ENCODE peak calls at places on chromosomes 3 and 15, in five cellular contexts. One of them, this sample, is unnamed.

GRCh38 chr15:39142500-39142899 is 438.4 kb upstream of the THBS1 start:
- DNase-seq in lower leg skin: no peak
- DNase-seq in neural crest cell: no peak
- DNase-seq in dorsolateral prefrontal cortex: no peak
- DNase-seq in activated B cell treated with CpG ODN at 0.5 μM for 24 hours: no peak
- DNase-seq in this sample: no peak

GRCh38 chr3:64686446-64686908 is 1.3 kb downstream of the ADAMTS9 start:
- DNase-seq in neural crest cell: no peak
- DNase-seq in lower leg skin: no peak
- DNase-seq in dorsolateral prefrontal cortex: no peak
- DNase-seq in activated B cell treated with CpG ODN at 0.5 μM for 24 hours: no peak
- DNase-seq in this sample: no peak

GRCh38 chr3:184874709-184875644 is 63.0 kb downstream of the VPS8 start:
- DNase-seq in lower leg skin: no peak
- DNase-seq in activated B cell treated with CpG ODN at 0.5 μM for 24 hours: no peak
- DNase-seq in neural crest cell: peak; percentile 30
- DNase-seq in dorsolateral prefrontal cortex: no peak
- DNase-seq in this sample: no peak

GRCh38 chr3:24496529-24497482 is 2.2 kb upstream of the THRB start:
- DNase-seq in dorsolateral prefrontal cortex: peak; percentile 60
- DNase-seq in activated B cell treated with CpG ODN at 0.5 μM for 24 hours: peak; percentile 20
- DNase-seq in neural crest cell: peak; percentile 47
- DNase-seq in lower leg skin: peak; percentile 92
- DNase-seq in this sample: peak; percentile 77

GRCh38 chr3:42376397-42376798 is 34.0 kb downstream of the LYZL4 start:
- DNase-seq in neural crest cell: no peak
- DNase-seq in activated B cell treated with CpG ODN at 0.5 μM for 24 hours: no peak
- DNase-seq in dorsolateral prefrontal cortex: peak; percentile 45
- DNase-seq in lower leg skin: no peak
- DNase-seq in this sample: no peak

GRCh38 chr3:43997788-43998373 is 243.8 kb upstream of the TOPAZ1 start:
- DNase-seq in neural crest cell: peak; percentile 21
- DNase-seq in lower leg skin: peak; percentile 81
- DNase-seq in dorsolateral prefrontal cortex: no peak
- DNase-seq in activated B cell treated with CpG ODN at 0.5 μM for 24 hours: no peak
- DNase-seq in this sample: no peak

GRCh38 chr3:36166477-36166876 is 213.8 kb upstream of the STAC start:
- DNase-seq in dorsolateral prefrontal cortex: no peak
- DNase-seq in neural crest cell: no peak
- DNase-seq in activated B cell treated with CpG ODN at 0.5 μM for 24 hours: no peak
- DNase-seq in lower leg skin: no peak
- DNase-seq in this sample: no peak

GRCh38 chr3:29335438-29335837 is 54.6 kb downstream of the RBMS3 start:
- DNase-seq in activated B cell treated with CpG ODN at 0.5 μM for 24 hours: no peak
- DNase-seq in neural crest cell: peak; percentile 17
- DNase-seq in lower leg skin: peak; percentile 91
- DNase-seq in dorsolateral prefrontal cortex: no peak
- DNase-seq in this sample: peak; percentile 64

GRCh38 chr3:184154909-184155643 is at the start of gene DVL3:
- DNase-seq in activated B cell treated with CpG ODN at 0.5 μM for 24 hours: peak; percentile 70
- DNase-seq in neural crest cell: peak; percentile 41
- DNase-seq in dorsolateral prefrontal cortex: peak; percentile 82
- DNase-seq in lower leg skin: peak; percentile 90
- DNase-seq in this sample: no peak

DNA sequence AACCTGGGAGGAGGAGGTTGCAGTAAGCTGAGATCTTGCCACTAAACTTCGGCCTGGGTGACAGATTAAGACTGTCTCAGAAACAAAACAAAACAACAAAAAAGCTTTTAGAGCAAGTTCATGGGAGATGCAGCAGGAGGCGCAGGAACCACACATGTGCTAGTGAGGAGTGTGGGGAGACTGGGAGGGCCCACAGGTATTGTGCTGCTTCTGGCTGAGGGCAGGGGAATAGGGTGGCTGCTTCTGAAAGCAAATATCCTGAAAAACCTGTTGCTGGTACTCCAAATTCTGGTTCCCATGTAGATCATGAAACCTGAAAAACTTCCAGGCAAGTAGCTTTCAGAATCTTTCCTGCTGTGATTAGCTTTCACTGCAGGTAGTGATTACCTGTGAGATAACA is 22.1 kb downstream of the TYRO3 start:
- DNase-seq in dorsolateral prefrontal cortex: no peak
- DNase-seq in lower leg skin: no peak
- DNase-seq in neural crest cell: no peak
- DNase-seq in activated B cell treated with CpG ODN at 0.5 μM for 24 hours: no peak
- DNase-seq in this sample: no peak
- TF ChIP-seq CTCF in dorsolateral prefrontal cortex: no peak
- TF ChIP-seq CTCF in lower leg skin: no peak
- TF ChIP-seq CTCF in neural crest cell: no peak
- TF ChIP-seq CTCF in activated B cell treated with CpG ODN at 0.5 μM for 24 hours: no peak
- TF ChIP-seq CTCF in this sample: peak; percentile 44

DNA sequence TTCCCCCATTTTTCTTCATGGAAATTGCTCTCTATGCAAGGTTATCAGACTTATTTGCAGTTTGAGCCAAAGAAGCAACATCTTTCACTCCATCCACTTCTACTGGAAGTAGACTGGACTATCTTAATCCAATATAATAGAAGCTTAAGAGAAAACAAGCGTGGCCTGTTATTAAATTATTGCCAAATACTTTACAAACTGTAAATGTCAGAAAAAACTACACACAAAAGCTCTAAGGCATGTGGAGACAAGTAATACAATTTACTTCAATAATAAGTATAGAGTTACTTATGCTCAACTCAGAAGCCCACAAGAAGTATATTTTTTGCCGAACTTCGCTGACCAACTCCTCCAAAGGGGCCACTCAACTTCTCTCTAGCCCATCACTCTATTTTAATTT is 120.3 kb downstream of the BDH1 start:
- DNase-seq in lower leg skin: no peak
- DNase-seq in neural crest cell: no peak
- DNase-seq in dorsolateral prefrontal cortex: no peak
- DNase-seq in activated B cell treated with CpG ODN at 0.5 μM for 24 hours: no peak
- DNase-seq in this sample: no peak
- TF ChIP-seq CTCF in lower leg skin: no peak
- TF ChIP-seq CTCF in neural crest cell: no peak
- TF ChIP-seq CTCF in dorsolateral prefrontal cortex: no peak
- TF ChIP-seq CTCF in activated B cell treated with CpG ODN at 0.5 μM for 24 hours: no peak
- TF ChIP-seq CTCF in this sample: no peak

DNA sequence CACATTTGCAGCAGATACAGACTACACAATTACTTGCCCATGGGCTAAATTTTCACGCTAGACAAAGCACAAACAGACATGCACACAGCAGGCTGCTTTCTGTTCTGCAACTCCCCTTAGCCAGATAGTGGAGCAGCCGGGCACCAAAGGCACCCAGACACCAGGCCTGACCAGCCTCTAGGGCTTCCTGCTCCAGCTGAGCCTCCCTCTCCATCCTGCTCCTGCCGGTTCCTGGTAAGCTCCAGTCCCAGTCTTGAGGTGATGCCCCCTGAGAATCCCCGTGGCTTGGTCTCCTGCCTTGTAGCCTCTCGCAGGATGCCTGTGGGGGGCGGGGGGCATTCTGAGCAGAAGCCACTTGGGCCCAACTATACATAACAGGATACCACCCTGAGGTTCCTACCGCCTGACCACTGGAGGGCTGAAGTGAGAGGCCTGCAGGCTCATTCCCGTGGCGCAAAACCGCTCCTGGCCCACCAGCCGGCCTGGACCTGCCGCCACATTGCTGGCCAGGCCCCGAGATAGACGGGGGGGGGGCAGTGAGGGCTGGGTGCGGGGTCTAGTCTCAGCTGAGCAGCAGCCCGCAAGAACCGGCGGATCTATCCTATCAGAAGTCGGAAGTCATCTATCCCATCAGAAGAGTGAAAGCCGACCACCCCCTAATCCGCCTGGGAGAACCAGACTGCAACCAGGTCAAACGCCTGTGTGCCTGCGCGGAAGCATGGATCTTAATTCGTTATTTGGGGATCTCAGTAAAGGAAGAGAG is 3.9 kb downstream of the FOXL2 start:
- DNase-seq in lower leg skin: peak; percentile 76
- DNase-seq in activated B cell treated with CpG ODN at 0.5 μM for 24 hours: no peak
- DNase-seq in neural crest cell: no peak
- DNase-seq in dorsolateral prefrontal cortex: no peak
- DNase-seq in this sample: no peak
- TF ChIP-seq CTCF in lower leg skin: no peak
- TF ChIP-seq CTCF in activated B cell treated with CpG ODN at 0.5 μM for 24 hours: no peak
- TF ChIP-seq CTCF in neural crest cell: no peak
- TF ChIP-seq CTCF in dorsolateral prefrontal cortex: no peak
- TF ChIP-seq CTCF in this sample: peak; percentile 13

GRCh38 chr3:141408596-141408995 is 40.3 kb downstream of the ZBTB38 start:
- DNase-seq in activated B cell treated with CpG ODN at 0.5 μM for 24 hours: no peak
- DNase-seq in neural crest cell: no peak
- DNase-seq in lower leg skin: no peak
- DNase-seq in dorsolateral prefrontal cortex: no peak
- DNase-seq in this sample: no peak

GRCh38 chr3:141412087-141412935 is 44.0 kb downstream of the ZBTB38 start:
- DNase-seq in dorsolateral prefrontal cortex: no peak
- DNase-seq in lower leg skin: no peak
- DNase-seq in activated B cell treated with CpG ODN at 0.5 μM for 24 hours: no peak
- DNase-seq in neural crest cell: peak; percentile 12
- DNase-seq in this sample: no peak

GRCh38 chr3:141410861-141411771 is 42.8 kb downstream of the ZBTB38 start:
- DNase-seq in neural crest cell: no peak
- DNase-seq in dorsolateral prefrontal cortex: no peak
- DNase-seq in activated B cell treated with CpG ODN at 0.5 μM for 24 hours: no peak
- DNase-seq in lower leg skin: no peak
- DNase-seq in this sample: no peak

GRCh38 chr3:141412936-141413354 is 44.6 kb downstream of the ZBTB38 start:
- DNase-seq in lower leg skin: peak; percentile 97
- DNase-seq in dorsolateral prefrontal cortex: peak; percentile 83
- DNase-seq in neural crest cell: no peak
- DNase-seq in activated B cell treated with CpG ODN at 0.5 μM for 24 hours: no peak
- DNase-seq in this sample: no peak

GRCh38 chr3:141410408-141410807 is 42.1 kb downstream of the ZBTB38 start:
- DNase-seq in dorsolateral prefrontal cortex: no peak
- DNase-seq in activated B cell treated with CpG ODN at 0.5 μM for 24 hours: no peak
- DNase-seq in lower leg skin: no peak
- DNase-seq in neural crest cell: no peak
- DNase-seq in this sample: no peak
- TF ChIP-seq CTCF in dorsolateral prefrontal cortex: peak; percentile 34
- TF ChIP-seq CTCF in activated B cell treated with CpG ODN at 0.5 μM for 24 hours: no peak
- TF ChIP-seq CTCF in lower leg skin: no peak
- TF ChIP-seq CTCF in neural crest cell: no peak
- TF ChIP-seq CTCF in this sample: no peak

GRCh38 chr3:94234177-94234788 is 171.4 kb downstream of the NSUN3 start:
- DNase-seq in dorsolateral prefrontal cortex: no peak
- DNase-seq in neural crest cell: peak; percentile 20
- DNase-seq in lower leg skin: no peak
- DNase-seq in activated B cell treated with CpG ODN at 0.5 μM for 24 hours: no peak
- DNase-seq in this sample: no peak
- TF ChIP-seq CTCF in dorsolateral prefrontal cortex: peak; percentile 62
- TF ChIP-seq CTCF in neural crest cell: peak; percentile 79
- TF ChIP-seq CTCF in lower leg skin: no peak
- TF ChIP-seq CTCF in activated B cell treated with CpG ODN at 0.5 μM for 24 hours: no peak
- TF ChIP-seq CTCF in this sample: peak; percentile 90

DNA sequence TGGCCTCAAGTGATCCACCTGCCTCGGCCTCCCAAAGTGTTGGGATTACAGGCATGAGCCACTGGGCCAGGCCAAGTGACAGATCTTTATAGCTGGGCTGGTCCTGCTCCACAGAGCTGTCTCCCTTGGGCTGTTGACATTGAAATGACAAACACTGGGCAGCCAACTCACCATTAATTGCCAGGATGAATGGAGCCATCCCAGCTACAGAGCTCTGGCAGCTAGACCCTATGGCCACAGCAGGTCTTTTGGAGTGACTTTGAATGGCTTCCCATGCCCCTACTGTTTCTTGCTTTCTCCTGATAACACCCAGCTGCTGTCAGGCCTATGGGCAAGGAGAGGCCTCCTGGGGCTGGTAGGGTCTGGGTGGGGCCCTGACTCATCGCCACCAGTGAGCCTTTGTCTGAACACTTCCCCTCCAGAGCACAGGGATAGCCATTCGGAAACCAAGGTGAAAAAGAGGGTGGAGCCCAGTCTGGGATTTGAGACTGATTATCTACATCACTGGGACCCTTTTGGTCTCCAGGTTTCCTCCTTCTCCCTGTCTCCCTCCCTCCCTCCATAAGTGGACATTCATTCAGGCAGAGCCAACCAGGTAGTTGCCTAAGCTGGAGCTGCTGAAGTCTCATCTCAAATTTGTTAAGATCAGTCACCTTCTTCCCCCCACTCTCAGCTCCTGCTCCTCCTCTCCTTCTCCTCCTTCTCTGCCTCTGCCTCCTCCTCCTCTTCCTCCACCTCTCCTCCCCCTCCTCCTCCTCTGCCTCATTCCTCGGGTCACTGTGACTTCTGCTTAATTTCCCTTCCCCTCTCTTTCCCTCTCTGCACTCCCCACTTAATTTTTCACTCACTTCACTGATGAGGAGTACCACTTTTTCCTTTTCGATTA is 34.0 kb downstream of the BHLHE40 start:
- DNase-seq in dorsolateral prefrontal cortex: no peak
- DNase-seq in activated B cell treated with CpG ODN at 0.5 μM for 24 hours: peak; percentile 50
- DNase-seq in neural crest cell: no peak
- DNase-seq in lower leg skin: no peak
- DNase-seq in this sample: no peak
- TF ChIP-seq CTCF in dorsolateral prefrontal cortex: no peak
- TF ChIP-seq CTCF in activated B cell treated with CpG ODN at 0.5 μM for 24 hours: no peak
- TF ChIP-seq CTCF in neural crest cell: no peak
- TF ChIP-seq CTCF in lower leg skin: no peak
- TF ChIP-seq CTCF in this sample: no peak

DNA sequence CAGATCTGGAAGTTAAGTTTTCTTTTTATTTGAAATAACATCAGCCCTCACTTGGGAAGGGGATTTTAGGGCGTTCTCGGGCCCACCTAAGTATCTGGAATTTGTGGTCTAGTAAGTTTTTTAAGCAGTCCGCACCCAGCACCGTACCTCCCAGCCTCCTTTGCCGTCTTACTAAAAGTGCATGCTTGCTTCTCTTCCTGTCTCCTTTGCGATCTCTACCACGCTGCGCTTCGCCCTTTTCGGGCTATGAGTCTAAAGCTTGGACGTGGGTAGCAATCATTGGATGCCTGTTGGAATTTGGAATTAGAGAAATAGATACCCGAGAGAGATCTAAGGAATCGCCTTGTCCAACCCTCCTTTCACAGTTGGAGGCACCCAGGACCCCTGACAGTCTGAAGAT is 1.1 kb downstream of the THSD4 start:
- DNase-seq in activated B cell treated with CpG ODN at 0.5 μM for 24 hours: no peak
- DNase-seq in neural crest cell: no peak
- DNase-seq in dorsolateral prefrontal cortex: no peak
- DNase-seq in lower leg skin: no peak
- DNase-seq in this sample: no peak
- TF ChIP-seq CTCF in activated B cell treated with CpG ODN at 0.5 μM for 24 hours: no peak
- TF ChIP-seq CTCF in neural crest cell: no peak
- TF ChIP-seq CTCF in dorsolateral prefrontal cortex: no peak
- TF ChIP-seq CTCF in lower leg skin: no peak
- TF ChIP-seq CTCF in this sample: no peak

GRCh38 chr15:49046113-49046883 is at the start of gene SECISBP2L:
- DNase-seq in dorsolateral prefrontal cortex: peak; percentile 95
- DNase-seq in activated B cell treated with CpG ODN at 0.5 μM for 24 hours: peak; percentile 82
- DNase-seq in neural crest cell: peak; percentile 94
- DNase-seq in lower leg skin: peak; percentile 99
- DNase-seq in this sample: peak; percentile 98
- TF ChIP-seq CTCF in dorsolateral prefrontal cortex: peak; percentile 42
- TF ChIP-seq CTCF in activated B cell treated with CpG ODN at 0.5 μM for 24 hours: no peak
- TF ChIP-seq CTCF in neural crest cell: no peak
- TF ChIP-seq CTCF in lower leg skin: peak; percentile 11
- TF ChIP-seq CTCF in this sample: peak; percentile 48

This sample was measured in chondrocyte.